ENCODE peak calls at places on chromosomes 2 and 18, in ten cellular contexts. D, W, M, G, A, X, Z, I, V and N are unnamed samples.

GRCh38 chr18:73110307-73110706 is 242.5 kb upstream of the NETO1 start:
- DNase-seq in Z (no peak), M (no peak), G (no peak), A (no peak), D (no peak), W (no peak), X (no peak), V (no peak), I (no peak), N (no peak)

GRCh38 chr2:232330068-232330999 is 48.2 kb upstream of the ALPP start:
- DNase-seq in X (no peak), A (no peak), W (no peak), V (peak), G (no peak), M (no peak), Z (no peak), D (no peak), I (no peak), N (no peak)

GRCh38 chr2:25587361-25587760 is 86.0 kb downstream of the DTNB start:
- DNase-seq in W (peak), G (peak), M (no peak), A (no peak), I (no peak), D (peak), Z (no peak), X (no peak), V (no peak), N (no peak)

GRCh38 chr2:71602115-71602495 is 148.7 kb downstream of the DYSF start:
- DNase-seq in A (no peak), Z (no peak), D (no peak), M (no peak), X (no peak), G (no peak), I (no peak), V (peak), W (no peak), N (no peak)

GRCh38 chr18:60499675-60500074 is 127.1 kb upstream of the MC4R start:
- DNase-seq in Z (no peak), V (no peak), A (no peak), M (no peak), X (no peak), G (no peak), W (no peak), D (no peak), I (no peak), N (no peak)

GRCh38 chr2:58042486-58042970 is 4.1 kb upstream of the VRK2 start:
- DNase-seq in X (peak), M (no peak), I (no peak), A (peak), G (peak), D (peak), V (no peak), W (peak), Z (peak), N (peak)

GRCh38 chr18:55289048-55289447 is 298.9 kb downstream of the TCF4 start:
- DNase-seq in G (no peak), D (no peak), V (no peak), X (no peak), M (no peak), A (no peak), W (no peak), Z (no peak), I (no peak), N (no peak)

GRCh38 chr2:119366161-119366648 is 429 bp downstream of the C2orf76 start:
- DNase-seq in D (peak), X (no peak), G (peak), I (no peak), V (peak), W (peak), Z (no peak), A (peak), M (no peak), N (no peak)

GRCh38 chr2:13584020-13584419 is 867.3 kb downstream of the TRIB2 start:
- DNase-seq in I (no peak), D (no peak), X (no peak), Z (no peak), A (no peak), W (no peak), M (no peak), G (no peak), V (no peak), N (no peak)

GRCh38 chr2:119788751-119789150 is 29.0 kb downstream of the PTPN4 start:
- DNase-seq in M (no peak), A (no peak), Z (no peak), I (no peak), G (no peak), X (no peak), W (no peak), D (peak), V (no peak), N (no peak)

GRCh38 chr18:33596178-33596854 is 18.3 kb downstream of the ASXL3 start:
- DNase-seq in Z (no peak), I (no peak), A (no peak), X (no peak), M (no peak), V (no peak), G (peak), W (peak), D (no peak), N (no peak)

GRCh38 chr2:109204412-109204811 is 75.4 kb downstream of the SH3RF3 start:
- DNase-seq in M (no peak), V (no peak), Z (no peak), X (no peak), W (no peak), A (no peak), I (no peak), D (no peak), G (no peak), N (no peak)

GRCh38 chr2:186440506-186440905 is 45.6 kb upstream of the ZC3H15 start:
- DNase-seq in G (no peak), D (no peak), V (no peak), X (no peak), M (no peak), I (no peak), W (no peak), A (no peak), Z (no peak), N (no peak)

GRCh38 chr18:49277395-49278036 is 182.9 kb downstream of the DYM start:
- DNase-seq in X (no peak), V (no peak), D (no peak), Z (no peak), M (no peak), A (no peak), G (peak), I (no peak), W (peak), N (no peak)

GRCh38 chr2:187569571-187569970 is 15.3 kb upstream of the TFPI start:
- DNase-seq in D (no peak), I (no peak), Z (no peak), G (no peak), M (no peak), W (no peak), A (no peak), X (no peak), V (no peak), N (no peak)

GRCh38 chr2:9178905-9179571 is 27.6 kb upstream of the ASAP2 start:
- DNase-seq in Z (peak), I (peak), W (peak), D (no peak), M (peak), X (no peak), V (peak), G (peak), A (peak), N (no peak)

GRCh38 chr18:49886891-49887764 is 73.8 kb upstream of the ACAA2 start:
- DNase-seq in W (no peak), X (peak), A (no peak), V (no peak), I (no peak), Z (no peak), G (peak), M (no peak), D (peak), N (no peak)

GRCh38 chr18:45169610-45170009 is 445.7 kb upstream of the SLC14A2 start:
- DNase-seq in W (peak), M (no peak), G (peak), X (no peak), A (peak), I (peak), D (peak), V (peak), Z (peak), N (peak)

GRCh38 chr2:9199716-9200633 is 6.6 kb upstream of the ASAP2 start:
- DNase-seq in A (no peak), G (no peak), V (no peak), W (peak), D (no peak), M (no peak), Z (no peak), X (no peak), I (no peak), N (no peak)

GRCh38 chr2:25411281-25411680 is 69.6 kb upstream of the DNMT3A start:
- DNase-seq in A (no peak), X (no peak), D (no peak), W (no peak), I (no peak), Z (no peak), G (no peak), M (no peak), V (no peak), N (no peak)

GRCh38 chr2:96207073-96207777 is 1.4 kb downstream of the STARD7 start:
- DNase-seq in M (no peak), I (no peak), W (no peak), G (peak), X (no peak), D (no peak), A (no peak), Z (no peak), V (no peak), N (no peak)

GRCh38 chr2:20540587-20541304 is 93.9 kb downstream of the RHOB start:
- DNase-seq in X (no peak), D (no peak), A (no peak), Z (no peak), I (no peak), M (no peak), G (no peak), V (no peak), W (no peak), N (no peak)

GRCh38 chr2:46793423-46794416 is 121.9 kb downstream of the MCFD2 start:
- DNase-seq in Z (no peak), M (no peak), W (no peak), X (no peak), A (no peak), D (no peak), V (no peak), G (no peak), I (no peak), N (no peak)

GRCh38 chr2:123715467-123715982 is 309.6 kb upstream of the CNTNAP5 start:
- DNase-seq in Z (no peak), V (no peak), I (no peak), W (no peak), G (peak), X (no peak), M (no peak), D (no peak), A (no peak), N (no peak)

GRCh38 chr2:128452536-128453530 is 134.2 kb upstream of the HS6ST1 start:
- DNase-seq in W (no peak), X (no peak), M (no peak), A (no peak), Z (no peak), V (no peak), D (no peak), G (no peak), I (no peak), N (no peak)

GRCh38 chr18:44934894-44935293 is 254.2 kb downstream of the SETBP1 start:
- DNase-seq in Z (no peak), D (no peak), I (no peak), M (no peak), A (no peak), G (no peak), V (no peak), W (no peak), X (no peak), N (no peak)

GRCh38 chr2:23532311-23533013 is 147.5 kb downstream of the KLHL29 start:
- DNase-seq in A (no peak), V (peak), I (no peak), D (no peak), Z (no peak), G (no peak), W (no peak), X (no peak), M (no peak), N (no peak)

GRCh38 chr2:1586946-1587840 is 157.1 kb downstream of the PXDN start:
- DNase-seq in X (no peak), V (no peak), Z (no peak), G (peak), M (no peak), I (no peak), A (peak), D (no peak), W (no peak), N (no peak)

GRCh38 chr2:230225486-230225885 is at the start of gene SP140:
- DNase-seq in Z (no peak), W (no peak), D (no peak), X (no peak), I (no peak), A (no peak), G (no peak), M (peak), V (peak), N (no peak)

GRCh38 chr18:57359433-57359832 is 7.1 kb downstream of the ST8SIA3 start:
- DNase-seq in W (no peak), Z (no peak), M (no peak), I (no peak), X (no peak), V (no peak), D (no peak), G (no peak), A (no peak), N (no peak)

GRCh38 chr2:98487101-98487805 is 42.6 kb downstream of the INPP4A start:
- DNase-seq in Z (no peak), M (no peak), D (no peak), I (no peak), V (no peak), W (no peak), X (no peak), G (no peak), A (no peak), N (no peak)

GRCh38 chr2:37070931-37071330 is 13.2 kb downstream of the HEATR5B start:
- DNase-seq in D (no peak), A (no peak), V (no peak), Z (no peak), X (no peak), M (no peak), G (no peak), I (no peak), W (no peak), N (no peak)

GRCh38 chr18:56089607-56090258 is 501.7 kb upstream of the TCF4 start:
- DNase-seq in G (no peak), X (no peak), Z (no peak), V (no peak), I (no peak), A (no peak), D (no peak), W (no peak), M (no peak), N (no peak)

GRCh38 chr2:98324181-98324580 is 22.1 kb upstream of the CNGA3 start:
- DNase-seq in G (no peak), A (no peak), D (no peak), Z (no peak), X (no peak), M (no peak), W (peak), V (no peak), I (no peak), N (no peak)

GRCh38 chr2:79389475-79389874 is 123.4 kb upstream of the CTNNA2 start:
- DNase-seq in I (no peak), V (no peak), M (no peak), W (no peak), Z (no peak), D (no peak), A (no peak), X (no peak), G (no peak), N (no peak)

GRCh38 chr2:24262571-24262970 is 87.7 kb downstream of the FAM228A start:
- DNase-seq in X (no peak), D (no peak), I (no peak), Z (no peak), G (no peak), W (no peak), M (no peak), V (no peak), A (no peak), N (no peak)

GRCh38 chr2:190679813-190680591 is 31.1 kb downstream of the NAB1 start:
- DNase-seq in A (peak), G (peak), D (peak), W (peak), X (peak), Z (no peak), V (no peak), I (peak), M (peak), N (no peak)

GRCh38 chr18:31064130-31064529 is 21.6 kb upstream of the DSC3 start:
- DNase-seq in I (no peak), Z (no peak), W (no peak), D (no peak), G (no peak), V (no peak), M (no peak), X (no peak), A (no peak), N (no peak)

DNA sequence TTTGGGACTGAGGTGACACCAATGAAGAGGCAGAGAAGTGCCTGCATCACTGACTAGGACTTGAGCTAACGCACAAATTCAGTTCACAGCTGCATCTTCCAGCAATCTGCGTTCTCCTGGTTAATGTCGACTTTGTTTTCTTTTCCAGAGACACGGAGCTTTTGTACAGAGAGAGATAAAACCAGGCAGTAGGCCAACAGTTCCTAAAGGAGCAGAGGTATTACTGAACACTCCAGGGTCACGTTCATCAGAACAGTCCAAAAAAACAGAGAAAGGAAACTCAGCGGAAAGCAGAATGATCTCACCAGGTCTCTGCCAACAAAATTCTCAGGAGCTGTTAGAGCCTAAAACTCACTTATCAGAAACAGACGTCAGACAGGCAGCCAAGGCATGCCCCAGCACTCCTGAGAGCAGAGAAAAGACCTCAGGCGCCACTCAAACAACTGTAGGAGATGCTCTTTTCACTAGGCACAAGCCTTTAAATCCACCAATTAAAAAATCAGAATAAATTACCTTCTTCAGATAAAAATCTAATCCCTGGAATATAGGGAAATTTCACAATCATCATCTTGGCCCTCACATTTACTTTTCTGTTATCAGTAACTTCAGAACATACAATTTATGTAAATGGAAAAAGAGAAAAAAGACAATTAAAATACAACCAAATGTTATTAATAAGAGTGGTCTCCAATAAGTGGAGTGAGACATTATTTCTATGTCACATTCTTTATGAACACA is 95.9 kb upstream of the SPTBN1 start:
- DNase-seq in A (no peak), Z (no peak), W (peak), G (no peak), D (no peak), V (peak), M (peak), I (no peak), X (no peak), N (peak)
- H3K4me3 ChIP-seq in A (no peak), Z (no peak), W (peak), G (no peak), D (no peak), V (peak), M (peak), I (peak), X (no peak), N (peak)

GRCh38 chr2:73386342-73386868 is 769 bp downstream of the ALMS1 start:
- DNase-seq in V (no peak), W (no peak), M (no peak), Z (no peak), A (no peak), I (no peak), G (no peak), D (no peak), X (no peak), N (no peak)

GRCh38 chr2:73383036-73383435 is 2.6 kb upstream of the ALMS1 start:
- DNase-seq in M (no peak), G (no peak), W (no peak), A (no peak), V (no peak), Z (no peak), D (no peak), X (no peak), I (no peak), N (no peak)

GRCh38 chr2:73385486-73386341 is at the start of gene ALMS1:
- DNase-seq in V (peak), Z (peak), G (peak), X (peak), A (peak), I (peak), D (peak), W (peak), M (peak), N (peak)

GRCh38 chr2:73386894-73387636 is 1.4 kb downstream of the ALMS1 start:
- DNase-seq in W (no peak), Z (no peak), M (no peak), D (peak), G (no peak), I (no peak), A (no peak), X (no peak), V (no peak), N (no peak)
- TF ChIP-seq CTCF in W (no peak), Z (no peak), M (no peak), D (no peak), G (no peak), I (no peak), A (no peak), X (no peak), V (no peak), N (no peak)

GRCh38 chr2:215699018-215699417 is 263.1 kb upstream of the FN1 start:
- DNase-seq in X (no peak), V (no peak), W (no peak), G (no peak), A (no peak), M (no peak), Z (no peak), I (no peak), D (no peak), N (no peak)

GRCh38 chr2:215698566-215698965 is 262.7 kb upstream of the FN1 start:
- DNase-seq in Z (peak), G (no peak), D (no peak), X (no peak), I (no peak), V (no peak), A (no peak), W (peak), M (no peak), N (peak)

GRCh38 chr2:215699698-215700407 is 264.0 kb upstream of the FN1 start:
- DNase-seq in A (no peak), Z (no peak), X (no peak), I (no peak), D (no peak), V (no peak), M (no peak), W (no peak), G (no peak), N (no peak)

GRCh38 chr2:215705771-215706261 is 269.9 kb upstream of the FN1 start:
- DNase-seq in V (no peak), M (no peak), Z (no peak), I (no peak), A (peak), X (no peak), W (no peak), D (no peak), G (peak), N (no peak)

GRCh38 chr2:215702116-215702905 is 266.4 kb upstream of the FN1 start:
- DNase-seq in Z (no peak), X (no peak), A (peak), V (no peak), M (no peak), I (no peak), G (no peak), D (no peak), W (no peak), N (no peak)
- H3K4me3 ChIP-seq in Z (no peak), X (no peak), A (no peak), V (no peak), M (no peak), I (no peak), G (no peak), D (no peak), W (no peak), N (no peak)

GRCh38 chr2:175309799-175310198 is 128.3 kb upstream of the ATP5MC3 start:
- DNase-seq in W (peak), M (no peak), Z (no peak), X (peak), V (no peak), D (peak), I (no peak), G (peak), A (peak), N (no peak)
- TF ChIP-seq CTCF in W (peak), M (peak), Z (peak), X (peak), V (peak), D (peak), I (peak), G (peak), A (peak), N (peak)

DNA sequence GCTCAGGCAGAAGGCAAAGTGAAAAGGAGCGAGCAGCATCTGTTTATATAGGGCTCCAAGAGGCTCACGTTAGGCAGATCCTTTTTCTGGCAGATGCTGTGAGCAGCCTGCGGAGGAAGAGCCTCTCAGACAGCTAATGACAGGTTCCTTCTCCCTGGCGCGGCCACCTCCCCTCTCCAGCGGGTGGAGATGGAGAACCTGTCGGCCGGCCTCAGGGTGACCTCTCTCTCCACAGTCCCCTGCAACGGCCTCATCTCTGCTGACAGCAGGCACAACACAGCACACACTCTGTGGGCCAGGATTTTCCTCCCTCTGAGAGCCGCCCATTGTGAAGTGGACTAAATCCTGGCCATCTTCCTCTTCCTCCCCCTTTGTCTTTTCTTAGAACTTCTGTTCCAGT is 119.8 kb downstream of the PRKCE start:
- DNase-seq in Z (no peak), M (peak), V (peak), D (peak), A (no peak), I (peak), W (no peak), X (no peak), G (no peak), N (no peak)
- H3K4me3 ChIP-seq in Z (no peak), M (peak), V (peak), D (no peak), A (no peak), I (no peak), W (no peak), X (no peak), G (no peak), N (no peak)